ENCODE peak calls at places on chromosome 11, in nine cellular contexts. One of them, this sample, is unnamed.

GRCh38 chr11:16843307-16843706 is 104.9 kb downstream of the C11orf58 start:
- DNase-seq in GM23248: peak; percentile 44
- DNase-seq in cardiac fibroblast: no peak
- DNase-seq in astrocyte: no peak
- DNase-seq in ovary: no peak
- DNase-seq in cardiac muscle cell: peak; percentile 16
- DNase-seq in fibroblast of pulmonary artery: peak; percentile 14
- DNase-seq in stomach: peak; percentile 43
- DNase-seq in bronchial epithelial cell: peak; percentile 38
- DNase-seq in this sample: no peak

GRCh38 chr11:94402355-94402754 is 1.1 kb upstream of the GPR83 start:
- DNase-seq in cardiac muscle cell: no peak
- DNase-seq in cardiac fibroblast: no peak
- DNase-seq in ovary: no peak
- DNase-seq in astrocyte: no peak
- DNase-seq in stomach: no peak
- DNase-seq in GM23248: peak; percentile 5
- DNase-seq in fibroblast of pulmonary artery: no peak
- DNase-seq in bronchial epithelial cell: peak; percentile 43
- DNase-seq in this sample: no peak

GRCh38 chr11:45273509-45273908 is 12.6 kb downstream of the SYT13 start:
- DNase-seq in fibroblast of pulmonary artery: no peak
- DNase-seq in cardiac fibroblast: no peak
- DNase-seq in bronchial epithelial cell: no peak
- DNase-seq in GM23248: no peak
- DNase-seq in stomach: no peak
- DNase-seq in cardiac muscle cell: no peak
- DNase-seq in ovary: no peak
- DNase-seq in astrocyte: no peak
- DNase-seq in this sample: no peak

GRCh38 chr11:47394322-47395224 is 13.8 kb upstream of the SLC39A13 start:
- DNase-seq in cardiac muscle cell: peak; percentile 90
- DNase-seq in stomach: peak; percentile 52
- DNase-seq in GM23248: no peak
- DNase-seq in bronchial epithelial cell: no peak
- DNase-seq in fibroblast of pulmonary artery: peak; percentile 73
- DNase-seq in cardiac fibroblast: peak; percentile 65
- DNase-seq in ovary: no peak
- DNase-seq in astrocyte: no peak
- DNase-seq in this sample: no peak

GRCh38 chr11:113533425-113533698 is 58.2 kb upstream of the DRD2 start:
- DNase-seq in fibroblast of pulmonary artery: no peak
- DNase-seq in ovary: no peak
- DNase-seq in GM23248: no peak
- DNase-seq in astrocyte: no peak
- DNase-seq in cardiac muscle cell: no peak
- DNase-seq in bronchial epithelial cell: no peak
- DNase-seq in cardiac fibroblast: no peak
- DNase-seq in stomach: no peak
- DNase-seq in this sample: no peak

GRCh38 chr11:70270877-70271634 is 566 bp downstream of the PPFIA1 start:
- DNase-seq in fibroblast of pulmonary artery: peak; percentile 73
- DNase-seq in stomach: peak; percentile 33
- DNase-seq in ovary: no peak
- DNase-seq in GM23248: peak; percentile 80
- DNase-seq in bronchial epithelial cell: peak; percentile 42
- DNase-seq in astrocyte: peak; percentile 66
- DNase-seq in cardiac fibroblast: peak; percentile 73
- DNase-seq in cardiac muscle cell: peak; percentile 68
- DNase-seq in this sample: peak; percentile 71

GRCh38 chr11:64040684-64041267 is 5.0 kb downstream of the FLRT1 start:
- DNase-seq in cardiac muscle cell: no peak
- DNase-seq in cardiac fibroblast: no peak
- DNase-seq in astrocyte: no peak
- DNase-seq in GM23248: no peak
- DNase-seq in stomach: no peak
- DNase-seq in bronchial epithelial cell: no peak
- DNase-seq in ovary: no peak
- DNase-seq in fibroblast of pulmonary artery: no peak
- DNase-seq in this sample: no peak

GRCh38 chr11:11163256-11163655 is 189.8 kb downstream of the CSNK2A3 start:
- DNase-seq in stomach: no peak
- DNase-seq in cardiac fibroblast: no peak
- DNase-seq in ovary: no peak
- DNase-seq in astrocyte: no peak
- DNase-seq in bronchial epithelial cell: no peak
- DNase-seq in GM23248: peak; percentile 38
- DNase-seq in fibroblast of pulmonary artery: peak; percentile 3
- DNase-seq in cardiac muscle cell: peak; percentile 6
- DNase-seq in this sample: no peak

GRCh38 chr11:60934790-60935605 is 10.7 kb downstream of the TMEM132A start:
- DNase-seq in cardiac muscle cell: no peak
- DNase-seq in GM23248: no peak
- DNase-seq in fibroblast of pulmonary artery: no peak
- DNase-seq in cardiac fibroblast: no peak
- DNase-seq in stomach: no peak
- DNase-seq in astrocyte: no peak
- DNase-seq in bronchial epithelial cell: no peak
- DNase-seq in ovary: no peak
- DNase-seq in this sample: no peak

GRCh38 chr11:129917231-129917630 is 21.9 kb upstream of the NFRKB start:
- DNase-seq in cardiac fibroblast: no peak
- DNase-seq in astrocyte: peak; percentile 23
- DNase-seq in bronchial epithelial cell: no peak
- DNase-seq in ovary: no peak
- DNase-seq in stomach: no peak
- DNase-seq in GM23248: peak; percentile 34
- DNase-seq in fibroblast of pulmonary artery: peak; percentile 35
- DNase-seq in cardiac muscle cell: no peak
- DNase-seq in this sample: peak; percentile 27

GRCh38 chr11:71372693-71373657 is 75.2 kb downstream of the DHCR7 start:
- DNase-seq in astrocyte: no peak
- DNase-seq in fibroblast of pulmonary artery: peak; percentile 29
- DNase-seq in stomach: no peak
- DNase-seq in ovary: no peak
- DNase-seq in cardiac muscle cell: peak; percentile 37
- DNase-seq in cardiac fibroblast: peak; percentile 43
- DNase-seq in bronchial epithelial cell: peak; percentile 43
- DNase-seq in GM23248: peak; percentile 54
- DNase-seq in this sample: peak; percentile 42

GRCh38 chr11:21892696-21893095 is 300.2 kb upstream of the ANO5 start:
- DNase-seq in fibroblast of pulmonary artery: no peak
- DNase-seq in GM23248: no peak
- DNase-seq in bronchial epithelial cell: no peak
- DNase-seq in astrocyte: no peak
- DNase-seq in cardiac fibroblast: no peak
- DNase-seq in ovary: no peak
- DNase-seq in cardiac muscle cell: no peak
- DNase-seq in stomach: no peak
- DNase-seq in this sample: no peak

GRCh38 chr11:67657300-67657699 is 6.8 kb upstream of the ACY3 start:
- DNase-seq in cardiac fibroblast: no peak
- DNase-seq in stomach: no peak
- DNase-seq in fibroblast of pulmonary artery: no peak
- DNase-seq in cardiac muscle cell: no peak
- DNase-seq in GM23248: no peak
- DNase-seq in ovary: no peak
- DNase-seq in bronchial epithelial cell: peak; percentile 35
- DNase-seq in astrocyte: no peak
- DNase-seq in this sample: no peak

GRCh38 chr11:133408936-133409335 is 123.4 kb downstream of the OPCML start:
- DNase-seq in ovary: no peak
- DNase-seq in stomach: no peak
- DNase-seq in cardiac fibroblast: no peak
- DNase-seq in astrocyte: no peak
- DNase-seq in fibroblast of pulmonary artery: no peak
- DNase-seq in cardiac muscle cell: no peak
- DNase-seq in bronchial epithelial cell: no peak
- DNase-seq in GM23248: no peak
- DNase-seq in this sample: no peak

GRCh38 chr11:116970485-116971292 is 127.5 kb downstream of the SIK3 start:
- DNase-seq in stomach: no peak
- DNase-seq in bronchial epithelial cell: peak; percentile 37
- DNase-seq in ovary: no peak
- DNase-seq in cardiac fibroblast: no peak
- DNase-seq in fibroblast of pulmonary artery: no peak
- DNase-seq in cardiac muscle cell: no peak
- DNase-seq in astrocyte: no peak
- DNase-seq in GM23248: peak; percentile 39
- DNase-seq in this sample: peak; percentile 6

GRCh38 chr11:16960250-16960649 is 54.0 kb downstream of the PLEKHA7 start:
- DNase-seq in ovary: no peak
- DNase-seq in cardiac muscle cell: no peak
- DNase-seq in fibroblast of pulmonary artery: no peak
- DNase-seq in stomach: peak; percentile 45
- DNase-seq in bronchial epithelial cell: no peak
- DNase-seq in astrocyte: no peak
- DNase-seq in cardiac fibroblast: no peak
- DNase-seq in GM23248: no peak
- DNase-seq in this sample: no peak

GRCh38 chr11:68038226-68038717 is 553 bp upstream of the TCIRG1 start:
- DNase-seq in ovary: peak; percentile 65
- DNase-seq in cardiac fibroblast: no peak
- DNase-seq in GM23248: no peak
- DNase-seq in bronchial epithelial cell: no peak
- DNase-seq in stomach: no peak
- DNase-seq in fibroblast of pulmonary artery: no peak
- DNase-seq in cardiac muscle cell: no peak
- DNase-seq in astrocyte: no peak
- DNase-seq in this sample: no peak

GRCh38 chr11:417652-418342 is 3.0 kb upstream of the SIGIRR start:
- DNase-seq in bronchial epithelial cell: no peak
- DNase-seq in cardiac muscle cell: no peak
- DNase-seq in ovary: no peak
- DNase-seq in stomach: no peak
- DNase-seq in GM23248: no peak
- DNase-seq in astrocyte: no peak
- DNase-seq in fibroblast of pulmonary artery: no peak
- DNase-seq in cardiac fibroblast: no peak
- DNase-seq in this sample: no peak
- H3K4me3 ChIP-seq in bronchial epithelial cell: peak overlapping the region; percentile 61
- H3K4me3 ChIP-seq in cardiac muscle cell: no peak overlapping the region
- H3K4me3 ChIP-seq in ovary: no peak overlapping the region
- H3K4me3 ChIP-seq in stomach: peak overlapping the region; percentile 73
- H3K4me3 ChIP-seq in GM23248: no peak overlapping the region
- H3K4me3 ChIP-seq in astrocyte: no peak overlapping the region
- H3K4me3 ChIP-seq in fibroblast of pulmonary artery: no peak overlapping the region
- H3K4me3 ChIP-seq in cardiac fibroblast: no peak overlapping the region
- H3K4me3 ChIP-seq in this sample: no peak overlapping the region

GRCh38 chr11:18235394-18235926 is 1.1 kb downstream of the SAA4 start:
- DNase-seq in bronchial epithelial cell: no peak
- DNase-seq in stomach: no peak
- DNase-seq in astrocyte: no peak
- DNase-seq in GM23248: no peak
- DNase-seq in cardiac muscle cell: no peak
- DNase-seq in ovary: no peak
- DNase-seq in cardiac fibroblast: no peak
- DNase-seq in fibroblast of pulmonary artery: no peak
- DNase-seq in this sample: no peak
- H3K4me3 ChIP-seq in bronchial epithelial cell: no peak overlapping the region
- H3K4me3 ChIP-seq in stomach: no peak overlapping the region
- H3K4me3 ChIP-seq in astrocyte: no peak overlapping the region
- H3K4me3 ChIP-seq in GM23248: no peak overlapping the region
- H3K4me3 ChIP-seq in cardiac muscle cell: no peak overlapping the region
- H3K4me3 ChIP-seq in ovary: no peak overlapping the region
- H3K4me3 ChIP-seq in cardiac fibroblast: no peak overlapping the region
- H3K4me3 ChIP-seq in fibroblast of pulmonary artery: no peak overlapping the region
- H3K4me3 ChIP-seq in this sample: no peak overlapping the region

DNA sequence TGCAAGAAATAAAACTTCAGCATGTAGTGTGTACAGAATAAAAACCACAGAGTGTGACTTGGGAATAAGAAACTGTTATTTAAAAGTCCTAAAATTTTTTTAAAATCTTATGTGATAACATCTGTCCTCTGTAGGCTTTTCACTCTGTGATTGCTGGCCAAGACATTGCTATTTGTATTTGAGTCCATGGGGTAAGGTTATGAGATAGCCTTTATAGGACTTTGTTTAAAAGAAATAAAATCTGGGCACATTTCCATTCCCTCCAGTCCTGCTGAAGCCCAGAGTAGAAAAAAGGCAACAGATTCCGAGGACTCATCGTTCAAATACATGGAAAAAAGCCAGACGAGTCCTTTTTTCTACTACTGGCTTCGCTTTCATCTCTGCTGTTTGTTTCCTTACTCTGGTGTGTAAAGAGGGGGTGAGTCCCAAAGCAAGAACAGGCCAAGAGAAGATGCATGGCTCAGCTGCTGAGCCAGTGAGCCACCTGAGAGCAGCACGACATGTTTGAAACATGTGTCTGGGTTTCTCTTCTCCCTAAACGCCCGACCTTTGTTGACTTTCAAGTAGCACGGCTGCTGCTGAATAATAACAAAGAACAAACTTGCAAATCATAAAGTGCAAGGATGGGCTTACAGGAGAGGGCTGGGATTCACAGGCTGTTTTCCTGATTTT is 195.0 kb upstream of the RAG2 start:
- DNase-seq in GM23248: no peak
- DNase-seq in fibroblast of pulmonary artery: no peak
- DNase-seq in bronchial epithelial cell: no peak
- DNase-seq in cardiac muscle cell: no peak
- DNase-seq in ovary: peak; percentile 35
- DNase-seq in stomach: no peak
- DNase-seq in astrocyte: no peak
- DNase-seq in cardiac fibroblast: no peak
- DNase-seq in this sample: no peak
- H3K4me3 ChIP-seq in GM23248: no peak overlapping the region
- H3K4me3 ChIP-seq in fibroblast of pulmonary artery: no peak overlapping the region
- H3K4me3 ChIP-seq in bronchial epithelial cell: no peak overlapping the region
- H3K4me3 ChIP-seq in cardiac muscle cell: no peak overlapping the region
- H3K4me3 ChIP-seq in ovary: no peak overlapping the region
- H3K4me3 ChIP-seq in stomach: no peak overlapping the region
- H3K4me3 ChIP-seq in astrocyte: no peak overlapping the region
- H3K4me3 ChIP-seq in cardiac fibroblast: no peak overlapping the region
- H3K4me3 ChIP-seq in this sample: no peak overlapping the region

GRCh38 chr11:86800956-86801264 is 568 bp downstream of the PRSS23 start:
- DNase-seq in fibroblast of pulmonary artery: peak; percentile 13
- DNase-seq in cardiac muscle cell: no peak
- DNase-seq in cardiac fibroblast: no peak
- DNase-seq in ovary: no peak
- DNase-seq in stomach: no peak
- DNase-seq in bronchial epithelial cell: no peak
- DNase-seq in astrocyte: no peak
- DNase-seq in GM23248: no peak
- DNase-seq in this sample: no peak
- H3K4me3 ChIP-seq in fibroblast of pulmonary artery: peak overlapping the region; percentile 77
- H3K4me3 ChIP-seq in cardiac muscle cell: peak overlapping the region; percentile 79
- H3K4me3 ChIP-seq in cardiac fibroblast: peak overlapping the region; percentile 88
- H3K4me3 ChIP-seq in ovary: peak overlapping the region; percentile 76
- H3K4me3 ChIP-seq in stomach: peak overlapping the region; percentile 70
- H3K4me3 ChIP-seq in bronchial epithelial cell: peak overlapping the region; percentile 75
- H3K4me3 ChIP-seq in astrocyte: peak overlapping the region; percentile 87
- H3K4me3 ChIP-seq in GM23248: peak overlapping the region; percentile 81
- H3K4me3 ChIP-seq in this sample: peak overlapping the region; percentile 76